ENCODE peak calls at places on chromosome 11, in nine cellular contexts. One of them, this sample, is unnamed.

GRCh38 chr11:27926981-27927481 is 180.9 kb downstream of the KIF18A start:
- DNase-seq in mucosa of descending colon: no peak
- DNase-seq in AG10803: peak
- DNase-seq in fibroblast of pulmonary artery: peak
- DNase-seq in neural progenitor cell: no peak
- DNase-seq in stomach: no peak
- DNase-seq in gastrocnemius medialis: no peak
- DNase-seq in AG04450: no peak
- DNase-seq in mesothelial cell of epicardium: no peak
- DNase-seq in this sample: no peak

GRCh38 chr11:113664981-113665710 is 41.0 kb downstream of the TMPRSS5 start:
- DNase-seq in mucosa of descending colon: no peak
- DNase-seq in AG10803: no peak
- DNase-seq in fibroblast of pulmonary artery: no peak
- DNase-seq in neural progenitor cell: no peak
- DNase-seq in stomach: peak
- DNase-seq in gastrocnemius medialis: no peak
- DNase-seq in AG04450: no peak
- DNase-seq in mesothelial cell of epicardium: no peak
- DNase-seq in this sample: no peak

GRCh38 chr11:27423125-27423524 is 49.5 kb downstream of the LGR4 start:
- DNase-seq in mucosa of descending colon: no peak
- DNase-seq in AG10803: peak
- DNase-seq in fibroblast of pulmonary artery: peak
- DNase-seq in neural progenitor cell: peak
- DNase-seq in stomach: peak
- DNase-seq in gastrocnemius medialis: peak
- DNase-seq in AG04450: peak
- DNase-seq in mesothelial cell of epicardium: no peak
- DNase-seq in this sample: no peak

GRCh38 chr11:64842851-64843841 is 1.3 kb downstream of the CDC42BPG start:
- DNase-seq in mucosa of descending colon: peak
- DNase-seq in AG10803: no peak
- DNase-seq in fibroblast of pulmonary artery: no peak
- DNase-seq in neural progenitor cell: peak
- DNase-seq in stomach: peak
- DNase-seq in gastrocnemius medialis: no peak
- DNase-seq in AG04450: no peak
- DNase-seq in mesothelial cell of epicardium: no peak
- DNase-seq in this sample: no peak

GRCh38 chr11:44305643-44306468 is 4.1 kb downstream of the ALX4 start:
- DNase-seq in mucosa of descending colon: peak
- DNase-seq in AG10803: no peak
- DNase-seq in fibroblast of pulmonary artery: no peak
- DNase-seq in neural progenitor cell: peak
- DNase-seq in stomach: peak
- DNase-seq in gastrocnemius medialis: no peak
- DNase-seq in AG04450: no peak
- DNase-seq in mesothelial cell of epicardium: no peak
- DNase-seq in this sample: no peak

GRCh38 chr11:73528420-73528819 is 69.5 kb downstream of the FAM168A start:
- DNase-seq in mucosa of descending colon: peak
- DNase-seq in AG10803: peak
- DNase-seq in fibroblast of pulmonary artery: no peak
- DNase-seq in neural progenitor cell: no peak
- DNase-seq in stomach: no peak
- DNase-seq in gastrocnemius medialis: no peak
- DNase-seq in AG04450: no peak
- DNase-seq in mesothelial cell of epicardium: no peak
- DNase-seq in this sample: no peak

GRCh38 chr11:115606223-115607220 is 102.3 kb upstream of the CADM1 start:
- DNase-seq in mucosa of descending colon: no peak
- DNase-seq in AG10803: peak
- DNase-seq in fibroblast of pulmonary artery: peak
- DNase-seq in neural progenitor cell: no peak
- DNase-seq in stomach: peak
- DNase-seq in gastrocnemius medialis: no peak
- DNase-seq in AG04450: peak
- DNase-seq in mesothelial cell of epicardium: peak
- DNase-seq in this sample: no peak

GRCh38 chr11:13784441-13784840 is 116.0 kb downstream of the FAR1 start:
- DNase-seq in mucosa of descending colon: no peak
- DNase-seq in AG10803: no peak
- DNase-seq in fibroblast of pulmonary artery: no peak
- DNase-seq in neural progenitor cell: no peak
- DNase-seq in stomach: no peak
- DNase-seq in gastrocnemius medialis: no peak
- DNase-seq in AG04450: no peak
- DNase-seq in mesothelial cell of epicardium: no peak
- DNase-seq in this sample: no peak

GRCh38 chr11:87331273-87331672 is 293.5 kb downstream of the TMEM135 start:
- DNase-seq in mucosa of descending colon: no peak
- DNase-seq in AG10803: no peak
- DNase-seq in fibroblast of pulmonary artery: no peak
- DNase-seq in neural progenitor cell: no peak
- DNase-seq in stomach: no peak
- DNase-seq in gastrocnemius medialis: no peak
- DNase-seq in AG04450: no peak
- DNase-seq in mesothelial cell of epicardium: no peak
- DNase-seq in this sample: no peak

GRCh38 chr11:101717621-101718020 is 133.8 kb upstream of the TRPC6 start:
- DNase-seq in mucosa of descending colon: no peak
- DNase-seq in AG10803: no peak
- DNase-seq in fibroblast of pulmonary artery: no peak
- DNase-seq in neural progenitor cell: no peak
- DNase-seq in stomach: no peak
- DNase-seq in gastrocnemius medialis: no peak
- DNase-seq in AG04450: no peak
- DNase-seq in mesothelial cell of epicardium: no peak
- DNase-seq in this sample: no peak

GRCh38 chr11:12786450-12786849 is 112.2 kb downstream of the TEAD1 start:
- DNase-seq in mucosa of descending colon: no peak
- DNase-seq in AG10803: no peak
- DNase-seq in fibroblast of pulmonary artery: no peak
- DNase-seq in neural progenitor cell: no peak
- DNase-seq in stomach: no peak
- DNase-seq in gastrocnemius medialis: no peak
- DNase-seq in AG04450: no peak
- DNase-seq in mesothelial cell of epicardium: no peak
- DNase-seq in this sample: no peak

GRCh38 chr11:35553831-35554230 is 28.4 kb upstream of the PAMR1 start:
- DNase-seq in mucosa of descending colon: no peak
- DNase-seq in AG10803: peak
- DNase-seq in fibroblast of pulmonary artery: peak
- DNase-seq in neural progenitor cell: no peak
- DNase-seq in stomach: no peak
- DNase-seq in gastrocnemius medialis: no peak
- DNase-seq in AG04450: peak
- DNase-seq in mesothelial cell of epicardium: no peak
- DNase-seq in this sample: no peak

GRCh38 chr11:115364892-115365291 is 139.3 kb downstream of the CADM1 start:
- DNase-seq in mucosa of descending colon: no peak
- DNase-seq in AG10803: no peak
- DNase-seq in fibroblast of pulmonary artery: no peak
- DNase-seq in neural progenitor cell: no peak
- DNase-seq in stomach: no peak
- DNase-seq in gastrocnemius medialis: no peak
- DNase-seq in AG04450: no peak
- DNase-seq in mesothelial cell of epicardium: no peak
- DNase-seq in this sample: no peak

GRCh38 chr11:96238563-96239166 is 104.3 kb downstream of the MAML2 start:
- DNase-seq in mucosa of descending colon: no peak
- DNase-seq in AG10803: peak
- DNase-seq in fibroblast of pulmonary artery: no peak
- DNase-seq in neural progenitor cell: no peak
- DNase-seq in stomach: no peak
- DNase-seq in gastrocnemius medialis: no peak
- DNase-seq in AG04450: no peak
- DNase-seq in mesothelial cell of epicardium: no peak
- DNase-seq in this sample: no peak

GRCh38 chr11:75667268-75667830 is 1.5 kb downstream of the MAP6 start:
- DNase-seq in mucosa of descending colon: peak
- DNase-seq in AG10803: peak
- DNase-seq in fibroblast of pulmonary artery: peak
- DNase-seq in neural progenitor cell: peak
- DNase-seq in stomach: peak
- DNase-seq in gastrocnemius medialis: no peak
- DNase-seq in AG04450: no peak
- DNase-seq in mesothelial cell of epicardium: no peak
- DNase-seq in this sample: no peak

GRCh38 chr11:74020537-74020936 is 11.7 kb upstream of the UCP3 start:
- DNase-seq in mucosa of descending colon: no peak
- DNase-seq in AG10803: no peak
- DNase-seq in fibroblast of pulmonary artery: no peak
- DNase-seq in neural progenitor cell: no peak
- DNase-seq in stomach: no peak
- DNase-seq in gastrocnemius medialis: no peak
- DNase-seq in AG04450: no peak
- DNase-seq in mesothelial cell of epicardium: no peak
- DNase-seq in this sample: no peak

GRCh38 chr11:94998285-94998684 is 24.8 kb downstream of the KDM4D start:
- DNase-seq in mucosa of descending colon: no peak
- DNase-seq in AG10803: no peak
- DNase-seq in fibroblast of pulmonary artery: no peak
- DNase-seq in neural progenitor cell: no peak
- DNase-seq in stomach: no peak
- DNase-seq in gastrocnemius medialis: no peak
- DNase-seq in AG04450: no peak
- DNase-seq in mesothelial cell of epicardium: no peak
- DNase-seq in this sample: no peak

GRCh38 chr11:94993400-94993943 is 20.0 kb downstream of the KDM4D start:
- DNase-seq in mucosa of descending colon: no peak
- DNase-seq in AG10803: no peak
- DNase-seq in fibroblast of pulmonary artery: no peak
- DNase-seq in neural progenitor cell: no peak
- DNase-seq in stomach: no peak
- DNase-seq in gastrocnemius medialis: no peak
- DNase-seq in AG04450: no peak
- DNase-seq in mesothelial cell of epicardium: no peak
- DNase-seq in this sample: no peak

GRCh38 chr11:94997437-94997836 is 23.9 kb downstream of the KDM4D start:
- DNase-seq in mucosa of descending colon: no peak
- DNase-seq in AG10803: no peak
- DNase-seq in fibroblast of pulmonary artery: no peak
- DNase-seq in neural progenitor cell: no peak
- DNase-seq in stomach: no peak
- DNase-seq in gastrocnemius medialis: no peak
- DNase-seq in AG04450: no peak
- DNase-seq in mesothelial cell of epicardium: no peak
- DNase-seq in this sample: no peak
- TF ChIP-seq CTCF in mucosa of descending colon: no peak
- TF ChIP-seq CTCF in AG10803: no peak
- TF ChIP-seq CTCF in fibroblast of pulmonary artery: no peak
- TF ChIP-seq CTCF in neural progenitor cell: no peak
- TF ChIP-seq CTCF in stomach: no peak
- TF ChIP-seq CTCF in gastrocnemius medialis: no peak
- TF ChIP-seq CTCF in AG04450: no peak
- TF ChIP-seq CTCF in mesothelial cell of epicardium: no peak
- TF ChIP-seq CTCF in this sample: peak

DNA sequence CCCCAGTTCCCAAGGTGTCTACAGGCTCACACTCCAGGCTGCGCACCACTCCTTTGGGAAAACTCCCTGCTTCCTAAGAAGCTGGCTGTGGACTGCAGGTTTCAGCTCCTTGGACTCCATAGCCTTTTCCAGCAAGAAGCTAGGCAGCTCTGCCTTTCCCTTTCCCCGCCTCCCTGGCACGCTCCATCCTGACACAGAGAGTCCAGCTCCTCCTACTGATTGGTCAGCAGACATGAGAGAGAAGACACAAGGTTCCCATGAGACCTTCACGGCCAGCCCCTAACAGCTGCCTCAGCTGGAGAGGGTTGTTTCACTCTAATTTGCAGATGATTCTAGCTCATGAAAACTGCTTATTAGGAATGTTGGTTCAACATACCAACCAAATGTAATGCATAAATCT is 27.6 kb downstream of the TENM4 start:
- DNase-seq in mucosa of descending colon: peak
- DNase-seq in AG10803: peak
- DNase-seq in fibroblast of pulmonary artery: peak
- DNase-seq in neural progenitor cell: peak
- DNase-seq in stomach: peak
- DNase-seq in gastrocnemius medialis: peak
- DNase-seq in AG04450: peak
- DNase-seq in mesothelial cell of epicardium: no peak
- DNase-seq in this sample: no peak
- TF ChIP-seq CTCF in mucosa of descending colon: no peak
- TF ChIP-seq CTCF in AG10803: peak
- TF ChIP-seq CTCF in fibroblast of pulmonary artery: no peak
- TF ChIP-seq CTCF in neural progenitor cell: no peak
- TF ChIP-seq CTCF in stomach: no peak
- TF ChIP-seq CTCF in gastrocnemius medialis: no peak
- TF ChIP-seq CTCF in AG04450: no peak
- TF ChIP-seq CTCF in mesothelial cell of epicardium: no peak
- TF ChIP-seq CTCF in this sample: no peak

GRCh38 chr11:788009-788640 is 1.8 kb downstream of the CEND1 start:
- DNase-seq in mucosa of descending colon: no peak
- DNase-seq in AG10803: no peak
- DNase-seq in fibroblast of pulmonary artery: no peak
- DNase-seq in neural progenitor cell: no peak
- DNase-seq in stomach: no peak
- DNase-seq in gastrocnemius medialis: no peak
- DNase-seq in AG04450: no peak
- DNase-seq in mesothelial cell of epicardium: no peak
- DNase-seq in this sample: no peak
- TF ChIP-seq CTCF in mucosa of descending colon: no peak
- TF ChIP-seq CTCF in AG10803: no peak
- TF ChIP-seq CTCF in fibroblast of pulmonary artery: no peak
- TF ChIP-seq CTCF in neural progenitor cell: no peak
- TF ChIP-seq CTCF in stomach: no peak
- TF ChIP-seq CTCF in gastrocnemius medialis: no peak
- TF ChIP-seq CTCF in AG04450: no peak
- TF ChIP-seq CTCF in mesothelial cell of epicardium: no peak
- TF ChIP-seq CTCF in this sample: peak

GRCh38 chr11:119586181-119586580 is 142.8 kb downstream of the NECTIN1 start:
- DNase-seq in mucosa of descending colon: no peak
- DNase-seq in AG10803: no peak
- DNase-seq in fibroblast of pulmonary artery: no peak
- DNase-seq in neural progenitor cell: no peak
- DNase-seq in stomach: no peak
- DNase-seq in gastrocnemius medialis: no peak
- DNase-seq in AG04450: no peak
- DNase-seq in mesothelial cell of epicardium: no peak
- DNase-seq in this sample: no peak

GRCh38 chr11:119584193-119585037 is 144.6 kb downstream of the NECTIN1 start:
- DNase-seq in mucosa of descending colon: peak
- DNase-seq in AG10803: peak
- DNase-seq in fibroblast of pulmonary artery: peak
- DNase-seq in neural progenitor cell: peak
- DNase-seq in stomach: peak
- DNase-seq in gastrocnemius medialis: no peak
- DNase-seq in AG04450: peak
- DNase-seq in mesothelial cell of epicardium: peak
- DNase-seq in this sample: peak

GRCh38 chr11:119580751-119581150 is 148.2 kb downstream of the NECTIN1 start:
- DNase-seq in mucosa of descending colon: no peak
- DNase-seq in AG10803: no peak
- DNase-seq in fibroblast of pulmonary artery: no peak
- DNase-seq in neural progenitor cell: no peak
- DNase-seq in stomach: no peak
- DNase-seq in gastrocnemius medialis: no peak
- DNase-seq in AG04450: no peak
- DNase-seq in mesothelial cell of epicardium: no peak
- DNase-seq in this sample: no peak

GRCh38 chr11:119585038-119585666 is 143.8 kb downstream of the NECTIN1 start:
- DNase-seq in mucosa of descending colon: peak
- DNase-seq in AG10803: no peak
- DNase-seq in fibroblast of pulmonary artery: no peak
- DNase-seq in neural progenitor cell: peak
- DNase-seq in stomach: peak
- DNase-seq in gastrocnemius medialis: no peak
- DNase-seq in AG04450: no peak
- DNase-seq in mesothelial cell of epicardium: no peak
- DNase-seq in this sample: no peak

GRCh38 chr11:119583585-119583984 is 145.4 kb downstream of the NECTIN1 start:
- DNase-seq in mucosa of descending colon: no peak
- DNase-seq in AG10803: no peak
- DNase-seq in fibroblast of pulmonary artery: no peak
- DNase-seq in neural progenitor cell: no peak
- DNase-seq in stomach: no peak
- DNase-seq in gastrocnemius medialis: no peak
- DNase-seq in AG04450: no peak
- DNase-seq in mesothelial cell of epicardium: no peak
- DNase-seq in this sample: no peak
- TF ChIP-seq CTCF in mucosa of descending colon: no peak
- TF ChIP-seq CTCF in AG10803: peak
- TF ChIP-seq CTCF in fibroblast of pulmonary artery: peak
- TF ChIP-seq CTCF in neural progenitor cell: peak
- TF ChIP-seq CTCF in stomach: no peak
- TF ChIP-seq CTCF in gastrocnemius medialis: no peak
- TF ChIP-seq CTCF in AG04450: no peak
- TF ChIP-seq CTCF in mesothelial cell of epicardium: peak
- TF ChIP-seq CTCF in this sample: peak